ENCODE peak calls at places on chromosomes 4 and X, in ten cellular contexts. N is GM10248, O is fibroblast of lung, I is cardiac muscle cell, V is K562, G is upper lobe of right lung, E is neural crest cell, U is epithelial cell of esophagus, M is ovary, S is A673. A is an unnamed sample.
A peak's percentile ranks its signal among the peaks of the same experiment; 100 is the strongest.

GRCh38 chrX:122777766-122778165 is 406.3 kb upstream of the GRIA3 start:
- DNase-seq in N (no peak), V (no peak), U (peak; percentile 8), G (no peak), S (peak; percentile 0), I (no peak), E (no peak), M (no peak), O (peak; percentile 0), A (no peak)

GRCh38 chr4:88522702-88523324 is 763 bp downstream of the PYURF start:
- DNase-seq in O (peak; percentile 55), M (peak; percentile 41), U (peak; percentile 43), G (peak; percentile 74), I (peak; percentile 41), N (peak; percentile 31), S (peak; percentile 21), V (peak; percentile 39), E (peak; percentile 14), A (peak; percentile 46)

GRCh38 chr4:7325541-7325940 is 109.2 kb downstream of the PSAPL1 start:
- DNase-seq in V (no peak), S (no peak), E (no peak), U (no peak), G (no peak), N (no peak), I (no peak), M (no peak), O (no peak), A (no peak)

GRCh38 chr4:123701046-123701445 is 304.5 kb downstream of the SPRY1 start:
- DNase-seq in O (peak; percentile 13), U (no peak), V (no peak), G (no peak), I (no peak), M (no peak), N (no peak), E (no peak), S (no peak), A (no peak)

GRCh38 chr4:68582339-68582717 is 6.2 kb upstream of the UGT2B17 start:
- DNase-seq in G (no peak), O (no peak), N (no peak), I (no peak), E (no peak), M (no peak), S (no peak), V (no peak), U (peak; percentile 13), A (no peak)

GRCh38 chrX:25206761-25207160 is 191.0 kb upstream of the ARX start:
- DNase-seq in V (no peak), G (no peak), M (no peak), S (peak; percentile 7), U (peak; percentile 81), E (no peak), I (no peak), N (no peak), O (no peak), A (peak; percentile 61)

GRCh38 chr4:102500371-102501175 is 586 bp upstream of the NFKB1 start:
- DNase-seq in E (peak; percentile 48), O (peak; percentile 58), N (peak; percentile 22), S (peak; percentile 33), M (peak; percentile 73), G (peak; percentile 77), U (peak; percentile 44), I (peak; percentile 51), V (peak; percentile 39), A (peak; percentile 51)

GRCh38 chrX:112841114-112841819 is 636 bp upstream of the AMOT start:
- DNase-seq in N (peak; percentile 82), V (peak; percentile 89), E (peak; percentile 77), M (peak; percentile 84), S (peak; percentile 76), I (peak; percentile 96), G (peak; percentile 89), U (peak; percentile 78), O (peak; percentile 88), A (peak; percentile 88)

GRCh38 chr4:65805936-65806335 is 135.6 kb upstream of the EPHA5 start:
- DNase-seq in I (no peak), N (no peak), V (no peak), O (no peak), M (no peak), U (peak; percentile 50), G (no peak), S (no peak), E (no peak), A (no peak)

GRCh38 chr4:109118635-109119034 is 183.8 kb downstream of the COL25A1 start:
- DNase-seq in S (no peak), G (no peak), U (no peak), N (no peak), E (no peak), O (no peak), M (no peak), V (no peak), I (no peak), A (no peak)

GRCh38 chrX:11629593-11630211 is 36.0 kb downstream of the ARHGAP6 start:
- DNase-seq in M (peak; percentile 21), G (no peak), I (peak; percentile 30), E (no peak), N (peak; percentile 12), V (no peak), U (peak; percentile 32), S (no peak), O (peak; percentile 92), A (peak; percentile 80)

GRCh38 chrX:129572422-129572821 is 32.4 kb downstream of the OCRL start:
- DNase-seq in N (no peak), O (no peak), S (peak; percentile 45), E (no peak), U (no peak), V (no peak), I (no peak), M (no peak), G (no peak), A (no peak)

GRCh38 chrX:13078739-13079444 is 34.5 kb upstream of the FAM9C start:
- DNase-seq in S (no peak), M (peak; percentile 49), I (no peak), O (peak; percentile 83), E (no peak), V (no peak), G (peak; percentile 56), U (no peak), N (no peak), A (peak; percentile 91)

GRCh38 chr4:56757270-56757746 is 64.2 kb downstream of the SPINK2 start:
- DNase-seq in G (no peak), N (no peak), U (peak; percentile 81), V (no peak), E (no peak), S (no peak), M (no peak), O (peak; percentile 66), I (no peak), A (peak; percentile 57)

GRCh38 chrX:13223868-13224555 is 95.8 kb downstream of the ATXN3L start:
- DNase-seq in U (peak; percentile 89), E (no peak), I (no peak), M (no peak), G (no peak), O (peak; percentile 81), V (no peak), N (no peak), S (peak; percentile 89), A (peak; percentile 90)

GRCh38 chr4:153465922-153466636 is at the start of gene TMEM131L:
- DNase-seq in M (peak; percentile 74), G (peak; percentile 86), U (peak; percentile 76), E (peak; percentile 59), N (peak; percentile 86), O (peak; percentile 64), I (peak; percentile 88), V (peak; percentile 92), S (peak; percentile 85), A (peak; percentile 68)

GRCh38 chr4:153465145-153465544 is 1.0 kb upstream of the TMEM131L start:
- DNase-seq in E (no peak), V (no peak), G (no peak), I (no peak), M (no peak), O (peak; percentile 31), N (no peak), S (peak; percentile 15), U (peak; percentile 24), A (no peak)

GRCh38 chr4:153464068-153464467 is 2.1 kb upstream of the TMEM131L start:
- DNase-seq in E (no peak), O (no peak), U (no peak), V (no peak), G (no peak), M (no peak), N (no peak), I (no peak), S (peak; percentile 44), A (peak; percentile 7)

GRCh38 chr4:153466637-153467153 is 535 bp downstream of the TMEM131L start:
- DNase-seq in M (peak; percentile 47), V (no peak), G (peak; percentile 72), I (peak; percentile 57), N (no peak), U (no peak), S (no peak), E (peak; percentile 21), O (no peak), A (no peak)

DNA sequence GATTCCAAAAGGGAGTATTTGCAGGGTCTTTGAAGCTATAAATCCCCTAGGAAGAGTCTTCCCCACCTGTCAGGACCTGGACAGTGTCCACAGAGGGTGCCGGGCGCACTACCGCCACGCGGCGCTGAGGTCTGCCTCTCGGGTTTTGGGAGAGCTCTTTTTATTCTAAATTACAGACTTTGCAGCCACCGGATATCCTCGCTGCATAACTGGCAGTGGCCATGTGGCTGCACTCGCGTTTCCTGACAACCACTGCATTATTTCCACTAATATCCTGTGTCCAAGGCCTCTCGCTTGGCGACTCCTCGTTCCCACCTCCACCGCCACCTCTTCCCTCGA is 608 bp upstream of the TMEM131L start:
- DNase-seq in U (peak; percentile 48), G (peak; percentile 77), M (peak; percentile 65), S (peak; percentile 57), V (peak; percentile 60), N (peak; percentile 37), I (peak; percentile 52), O (peak; percentile 74), E (peak; percentile 44), A (peak; percentile 60)
- TF ChIP-seq CTCF in U (peak; percentile 27), G (peak; percentile 31), M (no peak), S (peak; percentile 19), V (no peak), N (no peak), I (peak; percentile 22), O (peak; percentile 38), E (peak; percentile 42), A (peak; percentile 20)

GRCh38 chr4:4260185-4260751 is 12.2 kb upstream of the TMEM128 start:
- DNase-seq in U (peak; percentile 69), G (no peak), V (no peak), M (no peak), O (peak; percentile 72), I (no peak), S (peak; percentile 68), N (peak; percentile 50), E (no peak), A (peak; percentile 67)
- TF ChIP-seq CTCF in U (peak; percentile 44), G (peak; percentile 45), V (peak; percentile 88), M (peak; percentile 26), O (peak; percentile 48), I (peak; percentile 62), S (peak; percentile 59), N (peak; percentile 16), E (peak; percentile 44), A (peak; percentile 50)

GRCh38 chrX:52261463-52262194 is 76.9 kb downstream of the MAGED4 start:
- DNase-seq in V (peak; percentile 59), U (peak; percentile 85), E (peak; percentile 75), M (peak; percentile 98), I (peak; percentile 91), N (peak; percentile 87), S (peak; percentile 96), O (peak; percentile 88), G (peak; percentile 95), A (peak; percentile 89)
- TF ChIP-seq CTCF in V (peak; percentile 80), U (peak; percentile 65), E (peak; percentile 97), M (peak; percentile 99), I (peak; percentile 75), N (peak; percentile 58), S (peak; percentile 99), O (peak; percentile 63), G (peak; percentile 83), A (peak; percentile 82)

GRCh38 chr4:40176602-40177001 is 20.2 kb upstream of the RHOH start:
- DNase-seq in U (no peak), V (no peak), O (no peak), I (no peak), G (no peak), M (no peak), E (no peak), S (peak; percentile 75), N (no peak), A (no peak)
- TF ChIP-seq CTCF in U (no peak), V (no peak), O (no peak), I (no peak), G (no peak), M (no peak), E (no peak), S (no peak), N (no peak), A (no peak)